ENCODE peak calls at places on chromosomes 3 and 15, in ten cellular contexts. One of them, this sample, is unnamed.
A peak's percentile ranks its signal among the peaks of the same experiment; 100 is the strongest.

GRCh38 chr3:131526801-131527347 is 24.1 kb upstream of the MRPL3 start:
- DNase-seq in central memory CD4-positive, alpha-beta T cell: no peak
- DNase-seq in Caki2: no peak
- DNase-seq in OCI-LY7: no peak
- DNase-seq in iPS DF 6.9: peak; percentile 20
- DNase-seq in H1: no peak
- DNase-seq in hypothalamus: peak; percentile 24
- DNase-seq in HTR-8/SVneo: no peak
- DNase-seq in ELR: peak; percentile 32
- DNase-seq in mesenchymal stem cell: peak; percentile 11
- DNase-seq in this sample: peak; percentile 19

GRCh38 chr15:74735305-74735704 is 10.0 kb upstream of the CYP1A1 start:
- DNase-seq in central memory CD4-positive, alpha-beta T cell: no peak
- DNase-seq in Caki2: no peak
- DNase-seq in OCI-LY7: no peak
- DNase-seq in iPS DF 6.9: no peak
- DNase-seq in H1: no peak
- DNase-seq in hypothalamus: no peak
- DNase-seq in HTR-8/SVneo: no peak
- DNase-seq in ELR: no peak
- DNase-seq in mesenchymal stem cell: no peak
- DNase-seq in this sample: no peak

GRCh38 chr15:57272770-57273357 is 103.4 kb upstream of the CGNL1 start:
- DNase-seq in central memory CD4-positive, alpha-beta T cell: no peak
- DNase-seq in Caki2: no peak
- DNase-seq in OCI-LY7: no peak
- DNase-seq in iPS DF 6.9: no peak
- DNase-seq in H1: no peak
- DNase-seq in hypothalamus: peak; percentile 10
- DNase-seq in HTR-8/SVneo: no peak
- DNase-seq in ELR: no peak
- DNase-seq in mesenchymal stem cell: no peak
- DNase-seq in this sample: no peak

GRCh38 chr3:8450618-8451017 is 51.0 kb upstream of the LMCD1 start:
- DNase-seq in central memory CD4-positive, alpha-beta T cell: no peak
- DNase-seq in Caki2: peak; percentile 4
- DNase-seq in OCI-LY7: no peak
- DNase-seq in iPS DF 6.9: no peak
- DNase-seq in H1: no peak
- DNase-seq in hypothalamus: no peak
- DNase-seq in HTR-8/SVneo: no peak
- DNase-seq in ELR: no peak
- DNase-seq in mesenchymal stem cell: no peak
- DNase-seq in this sample: peak; percentile 18

GRCh38 chr3:28891485-28891884 is 389.4 kb upstream of the RBMS3 start:
- DNase-seq in central memory CD4-positive, alpha-beta T cell: no peak
- DNase-seq in Caki2: no peak
- DNase-seq in OCI-LY7: no peak
- DNase-seq in iPS DF 6.9: no peak
- DNase-seq in H1: no peak
- DNase-seq in hypothalamus: no peak
- DNase-seq in HTR-8/SVneo: no peak
- DNase-seq in ELR: no peak
- DNase-seq in mesenchymal stem cell: no peak
- DNase-seq in this sample: no peak

GRCh38 chr3:61530355-61530754 is 31.0 kb upstream of the PTPRG start:
- DNase-seq in central memory CD4-positive, alpha-beta T cell: no peak
- DNase-seq in Caki2: peak; percentile 11
- DNase-seq in OCI-LY7: peak; percentile 14
- DNase-seq in iPS DF 6.9: no peak
- DNase-seq in H1: no peak
- DNase-seq in hypothalamus: no peak
- DNase-seq in HTR-8/SVneo: no peak
- DNase-seq in ELR: peak; percentile 53
- DNase-seq in mesenchymal stem cell: peak; percentile 9
- DNase-seq in this sample: peak; percentile 41

GRCh38 chr3:8579101-8579500 is 65.5 kb downstream of the SSUH2 start:
- DNase-seq in central memory CD4-positive, alpha-beta T cell: no peak
- DNase-seq in Caki2: no peak
- DNase-seq in OCI-LY7: no peak
- DNase-seq in iPS DF 6.9: no peak
- DNase-seq in H1: no peak
- DNase-seq in hypothalamus: no peak
- DNase-seq in HTR-8/SVneo: no peak
- DNase-seq in ELR: no peak
- DNase-seq in mesenchymal stem cell: no peak
- DNase-seq in this sample: peak; percentile 32

GRCh38 chr3:88141458-88142083 is 8.2 kb upstream of the C3orf38 start:
- DNase-seq in central memory CD4-positive, alpha-beta T cell: no peak
- DNase-seq in Caki2: no peak
- DNase-seq in OCI-LY7: no peak
- DNase-seq in iPS DF 6.9: no peak
- DNase-seq in H1: no peak
- DNase-seq in hypothalamus: no peak
- DNase-seq in HTR-8/SVneo: peak; percentile 9
- DNase-seq in ELR: peak; percentile 92
- DNase-seq in mesenchymal stem cell: peak; percentile 60
- DNase-seq in this sample: peak; percentile 79

GRCh38 chr15:67914537-67915373 is 74.9 kb upstream of the RNU6-1 start:
- DNase-seq in central memory CD4-positive, alpha-beta T cell: no peak
- DNase-seq in Caki2: peak; percentile 59
- DNase-seq in OCI-LY7: no peak
- DNase-seq in iPS DF 6.9: no peak
- DNase-seq in H1: no peak
- DNase-seq in hypothalamus: peak; percentile 41
- DNase-seq in HTR-8/SVneo: no peak
- DNase-seq in ELR: no peak
- DNase-seq in mesenchymal stem cell: peak; percentile 66
- DNase-seq in this sample: peak; percentile 29

GRCh38 chr3:172142074-172143059 is 103.0 kb downstream of the FNDC3B start:
- DNase-seq in central memory CD4-positive, alpha-beta T cell: no peak
- DNase-seq in Caki2: peak; percentile 82
- DNase-seq in OCI-LY7: peak; percentile 70
- DNase-seq in iPS DF 6.9: no peak
- DNase-seq in H1: no peak
- DNase-seq in hypothalamus: no peak
- DNase-seq in HTR-8/SVneo: no peak
- DNase-seq in ELR: peak; percentile 92
- DNase-seq in mesenchymal stem cell: peak; percentile 97
- DNase-seq in this sample: peak; percentile 93

GRCh38 chr15:69290346-69291164 is 8.2 kb upstream of the PAQR5 start:
- DNase-seq in central memory CD4-positive, alpha-beta T cell: no peak
- DNase-seq in Caki2: no peak
- DNase-seq in OCI-LY7: no peak
- DNase-seq in iPS DF 6.9: no peak
- DNase-seq in H1: no peak
- DNase-seq in hypothalamus: no peak
- DNase-seq in HTR-8/SVneo: no peak
- DNase-seq in ELR: no peak
- DNase-seq in mesenchymal stem cell: no peak
- DNase-seq in this sample: no peak

GRCh38 chr3:13233487-13234154 is 160.4 kb upstream of the IQSEC1 start:
- DNase-seq in central memory CD4-positive, alpha-beta T cell: no peak
- DNase-seq in Caki2: no peak
- DNase-seq in OCI-LY7: peak; percentile 43
- DNase-seq in iPS DF 6.9: no peak
- DNase-seq in H1: no peak
- DNase-seq in hypothalamus: no peak
- DNase-seq in HTR-8/SVneo: no peak
- DNase-seq in ELR: no peak
- DNase-seq in mesenchymal stem cell: no peak
- DNase-seq in this sample: no peak

This sample was measured in M059J.